ENCODE peak calls at places on chromosome X, in four cellular contexts. J is mesenchymal stem cell, F is IMR-90, E is neuronal stem cell. W is an unnamed sample.

GRCh38 chrX:46961097-46961496 is 48.9 kb downstream of the JADE3 start:
- DNase-seq in F (no peak), J (no peak), E (no peak), W (no peak)

GRCh38 chrX:95058815-95059214 is 1384.8 kb downstream of the FAM133A start:
- DNase-seq in F (peak), E (no peak), J (peak), W (no peak)

GRCh38 chrX:9729161-9729885 is 36.3 kb downstream of the GPR143 start:
- DNase-seq in F (no peak), J (peak), E (no peak), W (no peak)

GRCh38 chrX:130057209-130057608 is 53.1 kb downstream of the ELF4 start:
- DNase-seq in E (no peak), F (no peak), J (peak), W (no peak)

GRCh38 chrX:21691512-21692018 is 33.4 kb upstream of the KLHL34 start:
- DNase-seq in E (no peak), J (no peak), F (no peak), W (no peak)

GRCh38 chrX:46374371-46374770 is 170.8 kb downstream of the ZNF674 start:
- DNase-seq in E (no peak), J (peak), F (no peak), W (no peak)

GRCh38 chrX:123081766-123082165 is 102.3 kb upstream of the GRIA3 start:
- DNase-seq in E (no peak), F (no peak), J (no peak), W (no peak)

GRCh38 chrX:135572436-135572835 is 52.0 kb downstream of the INTS6L start:
- DNase-seq in F (peak), J (no peak), E (no peak), W (no peak)

GRCh38 chrX:63250253-63250868 is 100.8 kb downstream of the SPIN4 start:
- DNase-seq in E (peak), F (peak), J (peak), W (peak)

GRCh38 chrX:150416469-150416868 is 53.4 kb downstream of the MAMLD1 start:
- DNase-seq in J (no peak), F (no peak), E (no peak), W (no peak)

GRCh38 chrX:18887177-18887820 is 96.6 kb downstream of the PHKA2 start:
- DNase-seq in J (no peak), E (no peak), F (no peak), W (no peak)

GRCh38 chrX:119272882-119273806 is 37.1 kb downstream of the PGRMC1 start:
- DNase-seq in E (peak), J (peak), F (peak), W (peak)

GRCh38 chrX:9494806-9495205 is 29.9 kb downstream of the TBL1X start:
- DNase-seq in E (no peak), J (peak), F (peak), W (no peak)

GRCh38 chrX:56623316-56623715 is 59.9 kb downstream of the UBQLN2 start:
- DNase-seq in F (no peak), J (no peak), E (no peak), W (no peak)

GRCh38 chrX:100649550-100650356 is 5.8 kb downstream of the SRPX2 start:
- DNase-seq in F (peak), E (no peak), J (peak), W (no peak)

GRCh38 chrX:69232945-69233344 is 67.7 kb upstream of the PJA1 start:
- DNase-seq in J (no peak), E (no peak), F (no peak), W (no peak)

GRCh38 chrX:110853610-110854009 is 58.0 kb upstream of the CHRDL1 start:
- DNase-seq in E (no peak), J (peak), F (no peak), W (peak)

GRCh38 chrX:20373063-20373462 is 106.4 kb upstream of the RPS6KA3 start:
- DNase-seq in J (no peak), F (no peak), E (no peak), W (no peak)

GRCh38 chrX:13764284-13764683 is 29.7 kb downstream of the OFD1 start:
- DNase-seq in F (no peak), J (no peak), E (no peak), W (no peak)

GRCh38 chrX:22184096-22184495 is 88.6 kb upstream of the CBLL2 start:
- DNase-seq in F (no peak), E (no peak), J (no peak), W (no peak)

GRCh38 chrX:140507223-140507981 is 2.5 kb upstream of the SOX3 start:
- DNase-seq in F (no peak), E (no peak), J (no peak), W (peak)

GRCh38 chrX:11180571-11180970 is 69.4 kb downstream of the HCCS start:
- DNase-seq in J (no peak), F (no peak), E (no peak), W (no peak)

GRCh38 chrX:626745-627509 is 3.7 kb upstream of the SHOX start:
- DNase-seq in J (no peak), E (no peak), F (no peak), W (no peak)

GRCh38 chrX:1679238-1679637 is 64.4 kb downstream of the ASMT start:
- DNase-seq in E (no peak), J (no peak), F (no peak), W (no peak)
- H3K4ac ChIP-seq in E (no peak), J (no peak), F (no peak), W (no peak)

GRCh38 chrX:67546496-67547423 is 2.9 kb downstream of the AR start:
- DNase-seq in J (peak), F (no peak), E (no peak), W (peak)

GRCh38 chrX:67544281-67544680 is 460 bp downstream of the AR start:
- DNase-seq in J (peak), F (no peak), E (peak), W (peak)

GRCh38 chrX:67545772-67546495 is 2.1 kb downstream of the AR start:
- DNase-seq in E (peak), F (no peak), J (peak), W (peak)

GRCh38 chrX:67543818-67544217 is at the start of gene AR:
- DNase-seq in E (peak), F (peak), J (peak), W (peak)

DNA sequence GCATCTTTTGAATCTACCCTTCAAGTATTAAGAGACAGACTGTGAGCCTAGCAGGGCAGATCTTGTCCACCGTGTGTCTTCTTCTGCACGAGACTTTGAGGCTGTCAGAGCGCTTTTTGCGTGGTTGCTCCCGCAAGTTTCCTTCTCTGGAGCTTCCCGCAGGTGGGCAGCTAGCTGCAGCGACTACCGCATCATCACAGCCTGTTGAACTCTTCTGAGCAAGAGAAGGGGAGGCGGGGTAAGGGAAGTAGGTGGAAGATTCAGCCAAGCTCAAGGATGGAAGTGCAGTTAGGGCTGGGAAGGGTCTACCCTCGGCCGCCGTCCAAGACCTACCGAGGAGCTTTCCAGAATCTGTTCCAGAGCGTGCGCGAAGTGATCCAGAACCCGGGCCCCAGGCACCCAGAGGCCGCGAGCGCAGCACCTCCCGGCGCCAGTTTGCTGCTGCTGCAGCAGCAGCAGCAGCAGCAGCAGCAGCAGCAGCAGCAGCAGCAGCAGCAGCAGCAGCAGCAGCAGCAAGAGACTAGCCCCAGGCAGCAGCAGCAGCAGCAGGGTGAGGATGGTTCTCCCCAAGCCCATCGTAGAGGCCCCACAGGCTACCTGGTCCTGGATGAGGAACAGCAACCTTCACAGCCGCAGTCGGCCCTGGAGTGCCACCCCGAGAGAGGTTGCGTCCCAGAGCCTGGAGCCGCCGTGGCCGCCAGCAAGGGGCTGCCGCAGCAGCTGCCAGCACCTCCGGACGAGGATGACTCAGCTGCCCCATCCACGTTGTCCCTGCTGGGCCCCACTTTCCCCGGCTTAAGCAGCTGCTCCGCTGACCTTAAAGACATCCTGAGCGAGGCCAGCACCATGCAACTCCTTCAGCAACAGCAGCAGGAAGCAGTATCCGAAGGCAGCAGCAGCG is 1.3 kb downstream of the AR start:
- DNase-seq in F (peak), J (peak), E (peak), W (peak)
- H4K8ac ChIP-seq in F (no peak), J (peak), E (no peak), W (no peak)

DNA sequence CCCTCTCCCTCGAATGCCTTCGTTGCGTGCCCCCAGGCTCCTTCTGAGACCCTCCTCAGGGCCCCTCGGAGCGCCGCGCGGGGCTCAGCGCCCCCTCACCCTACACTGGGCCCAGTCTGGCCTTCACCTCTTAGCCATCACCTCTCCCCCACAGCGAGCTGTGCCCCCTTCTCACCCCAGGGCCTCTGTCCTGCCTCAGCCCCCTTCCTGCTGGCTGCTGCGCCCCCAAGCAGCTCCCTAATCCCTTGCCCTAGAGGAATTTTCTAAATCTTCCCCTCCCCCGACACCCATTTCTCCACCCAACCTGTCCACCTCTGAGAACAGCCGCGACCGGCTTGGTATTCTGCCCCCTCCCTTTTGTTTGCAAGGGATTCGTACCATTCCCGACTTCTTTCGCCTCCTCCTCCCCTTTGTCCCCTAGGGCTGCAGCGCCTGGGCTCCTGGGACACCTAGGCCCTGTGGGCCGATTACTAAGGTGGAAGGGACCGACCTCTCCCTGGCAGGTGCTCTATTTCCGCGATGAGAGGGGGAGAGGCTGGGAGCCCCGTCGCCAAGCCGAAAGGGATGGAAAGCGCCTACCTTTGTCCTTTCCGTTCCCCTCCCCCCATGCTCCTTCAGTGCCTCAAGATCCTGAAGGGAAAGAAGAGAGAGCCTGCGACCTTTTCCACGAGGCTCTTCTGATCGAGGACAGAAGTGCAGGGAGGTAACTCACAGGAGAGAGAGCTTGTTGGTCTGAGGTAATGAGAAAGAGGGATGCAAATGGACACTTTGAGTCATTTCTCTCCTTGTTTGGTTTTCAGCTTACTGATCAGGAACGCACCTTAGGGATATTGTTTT is 10.9 kb downstream of the DLG3 start:
- DNase-seq in E (no peak), F (no peak), J (peak), W (no peak)
- H3K4ac ChIP-seq in E (peak), F (peak), J (peak), W (no peak)

DNA sequence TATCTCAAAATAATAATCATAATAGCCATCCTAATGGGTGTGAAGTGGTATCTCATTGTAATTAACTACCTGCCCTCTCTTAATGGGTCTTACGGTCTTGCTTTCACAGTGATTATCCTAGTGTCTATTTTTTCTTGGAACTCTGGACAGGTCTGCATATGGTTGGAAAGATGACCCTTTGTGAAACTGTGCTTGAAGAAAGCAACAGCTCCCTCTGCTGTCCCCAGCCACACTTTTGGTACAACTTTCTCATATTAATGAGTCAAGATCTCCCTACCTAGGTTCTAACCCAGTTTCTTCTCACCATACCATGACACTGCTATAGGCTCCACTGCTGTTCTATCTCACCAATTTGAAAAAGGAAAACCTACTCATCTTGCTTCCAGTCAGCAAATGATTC is 2.4 kb downstream of the TFDP3 start:
- DNase-seq in J (peak), F (peak), E (peak), W (no peak)
- H4K8ac ChIP-seq in J (no peak), F (no peak), E (no peak), W (no peak)

GRCh38 chrX:77723684-77724083 is 62.3 kb downstream of the ATRX start:
- DNase-seq in J (no peak), F (no peak), E (no peak), W (no peak)
- H3K4ac ChIP-seq in J (no peak), F (no peak), E (no peak), W (no peak)

DNA sequence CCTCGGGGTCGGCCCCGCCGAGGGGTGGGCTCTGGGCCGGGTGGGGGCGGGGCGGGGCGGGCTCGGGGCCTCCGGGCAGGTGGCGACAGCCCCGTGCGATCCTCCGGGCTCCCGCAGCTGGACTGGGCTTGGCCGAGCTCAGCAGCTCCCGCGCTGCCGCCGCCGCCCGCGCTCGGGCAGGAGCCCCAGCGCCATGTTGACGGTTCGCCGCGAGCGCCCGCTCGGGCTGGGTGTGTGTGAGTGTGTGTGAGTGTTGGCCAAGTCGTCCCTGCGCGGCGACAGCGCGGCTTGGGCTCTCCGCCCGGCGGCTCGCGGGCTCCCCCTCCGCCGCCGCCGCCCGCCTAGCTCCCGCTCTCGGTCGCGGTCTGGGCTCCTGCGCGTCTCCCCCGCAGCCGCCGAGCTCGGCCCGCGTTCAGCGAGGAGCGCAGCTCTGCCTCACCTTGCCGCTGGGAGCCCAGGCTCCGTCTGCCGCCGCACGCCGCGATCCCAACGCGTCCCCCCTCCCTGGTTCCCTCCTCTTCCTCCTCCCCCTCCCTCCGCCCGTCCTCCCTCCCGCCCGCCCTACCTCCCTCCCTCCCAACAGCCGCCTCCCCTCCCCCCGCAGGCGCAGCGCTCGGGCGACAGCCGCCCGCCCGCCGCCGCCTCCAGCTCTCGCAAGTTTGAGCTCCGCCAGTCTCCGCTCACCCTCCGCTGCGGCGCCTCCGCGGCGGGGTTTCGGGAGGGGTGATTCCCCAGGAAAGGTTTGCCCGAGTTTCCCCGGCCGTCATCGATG is at the start of gene BCOR:
- DNase-seq in J (peak), F (peak), E (no peak), W (peak)
- H4K8ac ChIP-seq in J (no peak), F (no peak), E (no peak), W (no peak)

GRCh38 chrX:154030266-154030665 is 10.6 kb upstream of the IRAK1 start:
- DNase-seq in J (no peak), F (no peak), E (no peak), W (no peak)
- H3K4ac ChIP-seq in J (no peak), F (no peak), E (no peak), W (no peak)

GRCh38 chrX:155027509-155028066 is 944 bp downstream of the FUNDC2 start:
- DNase-seq in J (peak), E (no peak), F (peak), W (no peak)
- H4K8ac ChIP-seq in J (no peak), E (no peak), F (peak), W (no peak)

DNA sequence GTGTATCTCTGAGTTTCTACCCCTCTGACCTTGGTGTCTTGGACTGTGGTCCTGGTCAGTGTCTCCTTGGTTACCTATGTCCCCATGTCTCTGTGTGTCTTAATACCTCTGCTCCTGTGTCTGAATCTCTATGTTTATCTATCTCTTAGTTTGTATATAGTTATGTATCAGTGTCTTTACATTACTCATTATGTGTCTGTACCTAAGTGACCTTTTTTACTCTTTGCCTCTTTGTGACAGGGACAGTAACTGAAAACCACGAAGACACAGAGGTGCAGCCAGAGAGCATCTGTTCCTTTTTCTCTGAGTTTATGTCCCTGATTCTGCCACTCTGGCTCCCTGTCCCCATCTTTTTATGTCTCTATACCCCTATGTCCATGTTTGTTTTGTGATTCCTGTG is 49.4 kb downstream of the ITIH6 start:
- DNase-seq in E (no peak), J (no peak), F (no peak), W (no peak)
- H3K4ac ChIP-seq in E (no peak), J (no peak), F (no peak), W (no peak)